ENCODE peak calls at places on chromosomes 5 and 9, in nine cellular contexts. Q is GM23248, G is mammary epithelial cell, B is mesendoderm, Y is HCT116, W is PC-3, Z is endodermal cell, X is fibroblast of lung, K is neural progenitor cell. N is an unnamed sample.

GRCh38 chr5:8633706-8634105 is 764.8 kb downstream of the MTRR start:
- DNase-seq in Q (peak), X (peak), K (no peak), W (peak), G (peak), Y (no peak), B (peak), Z (no peak), N (no peak)

GRCh38 chr5:172542651-172543131 is 88.4 kb upstream of the SH3PXD2B start:
- DNase-seq in G (no peak), X (no peak), B (no peak), Q (no peak), W (no peak), Z (peak), Y (no peak), K (no peak), N (no peak)

GRCh38 chr9:588952-589351 is 252.5 kb upstream of the DMRT1 start:
- DNase-seq in B (no peak), X (no peak), G (no peak), Z (no peak), K (no peak), W (no peak), Q (no peak), Y (no peak), N (no peak)

GRCh38 chr5:140351609-140352334 is 5.4 kb upstream of the HBEGF start:
- DNase-seq in Z (peak), G (peak), B (peak), Y (peak), W (peak), K (peak), X (peak), Q (peak), N (peak)

GRCh38 chr9:98158071-98158791 is 34.2 kb downstream of the CORO2A start:
- DNase-seq in Y (no peak), Z (no peak), W (peak), B (no peak), G (no peak), X (no peak), Q (no peak), K (no peak), N (peak)

GRCh38 chr9:90124961-90125360 is 517.7 kb downstream of the DIRAS2 start:
- DNase-seq in X (no peak), G (no peak), W (no peak), Z (no peak), Y (no peak), B (peak), K (no peak), Q (peak), N (no peak)

GRCh38 chr9:105296889-105297288 is 52.4 kb downstream of the SLC44A1 start:
- DNase-seq in B (peak), K (peak), X (peak), Q (peak), Y (peak), W (peak), G (peak), Z (no peak), N (peak)

GRCh38 chr5:115977988-115978387 is 15.7 kb downstream of the LVRN start:
- DNase-seq in Y (no peak), Z (no peak), K (no peak), B (no peak), W (peak), Q (peak), G (peak), X (peak), N (no peak)

GRCh38 chr9:26502311-26502710 is 390.3 kb downstream of the CAAP1 start:
- DNase-seq in Z (peak), Y (no peak), K (peak), W (peak), B (peak), Q (no peak), X (no peak), G (no peak), N (no peak)

GRCh38 chr5:174844971-174845370 is 120.6 kb downstream of the MSX2 start:
- DNase-seq in Y (no peak), Z (no peak), K (no peak), B (no peak), W (no peak), G (no peak), X (peak), Q (no peak), N (no peak)

DNA sequence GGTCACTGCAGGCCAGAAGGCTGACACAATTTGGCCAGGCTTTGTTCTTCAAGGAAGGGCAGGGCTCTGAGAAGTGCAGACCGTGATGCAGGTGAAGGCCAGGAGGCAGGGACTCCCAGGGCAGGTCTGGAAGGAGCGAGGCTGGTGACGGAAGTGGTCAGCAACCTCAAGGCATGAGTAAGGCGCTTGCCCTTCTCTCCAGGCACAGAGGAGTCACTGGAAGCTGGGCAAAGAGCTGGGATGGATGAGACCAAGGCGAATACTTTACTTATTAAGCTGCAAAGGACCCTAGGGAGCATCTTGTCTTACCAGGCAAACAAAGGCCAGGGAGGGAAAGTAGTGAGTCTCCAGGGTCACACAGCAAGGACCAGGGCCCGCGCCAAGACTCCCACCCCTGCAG is 18.6 kb downstream of the IRF1 start:
- DNase-seq in Z (no peak), Y (no peak), G (no peak), K (no peak), Q (no peak), B (no peak), X (peak), W (no peak), N (no peak)
- H3K9ac ChIP-seq in Z (no peak), Y (no peak), G (no peak), K (no peak), Q (no peak), B (no peak), X (no peak), W (no peak), N (no peak)

GRCh38 chr9:124514874-124515273 is 7.7 kb upstream of the NR5A1 start:
- DNase-seq in Y (no peak), Q (no peak), G (no peak), B (no peak), W (no peak), X (no peak), Z (no peak), K (no peak), N (no peak)

GRCh38 chr9:124520206-124520596 is 13.0 kb upstream of the NR5A1 start:
- DNase-seq in Y (no peak), K (no peak), B (no peak), X (no peak), W (no peak), Z (no peak), G (no peak), Q (no peak), N (peak)

GRCh38 chr9:124514125-124514524 is 6.9 kb upstream of the NR5A1 start:
- DNase-seq in B (no peak), Y (no peak), G (no peak), Q (no peak), Z (no peak), W (no peak), K (no peak), X (no peak), N (no peak)

GRCh38 chr9:124518116-124518515 is 10.9 kb upstream of the NR5A1 start:
- DNase-seq in B (no peak), K (no peak), Y (no peak), W (no peak), Q (no peak), X (no peak), G (no peak), Z (no peak), N (no peak)

DNA sequence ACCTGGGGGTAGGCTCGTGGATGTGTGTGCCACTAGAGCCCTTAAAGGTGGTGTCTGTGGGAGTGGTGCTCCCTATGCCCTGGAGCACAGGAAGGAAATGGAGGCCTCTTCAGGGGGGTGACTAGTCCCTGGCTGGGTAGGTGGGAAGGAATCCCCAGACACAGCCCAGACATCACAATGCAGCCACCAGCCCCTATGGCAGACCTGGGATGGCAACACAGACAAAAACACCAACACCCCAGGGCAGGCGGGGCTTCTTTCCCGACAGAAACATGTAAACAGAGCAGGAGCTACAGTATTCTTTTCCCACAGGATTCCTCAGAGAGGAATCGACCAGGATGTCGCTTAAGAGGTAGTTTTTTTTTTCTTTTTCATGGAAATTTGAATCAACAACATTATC is 10.4 kb upstream of the NR5A1 start:
- DNase-seq in Y (no peak), B (peak), Z (no peak), X (no peak), G (no peak), Q (no peak), K (no peak), W (no peak), N (no peak)
- H3K9ac ChIP-seq in Y (no peak), B (no peak), Z (no peak), X (no peak), G (no peak), Q (no peak), K (no peak), W (no peak), N (no peak)

GRCh38 chr5:128536861-128537305 is 1.2 kb downstream of the FBN2 start:
- DNase-seq in W (no peak), Q (peak), G (no peak), B (peak), X (peak), Z (peak), Y (no peak), K (peak), N (no peak)
- H3K9ac ChIP-seq in W (peak), Q (peak), G (peak), B (peak), X (peak), Z (peak), Y (no peak), K (peak), N (no peak)

DNA sequence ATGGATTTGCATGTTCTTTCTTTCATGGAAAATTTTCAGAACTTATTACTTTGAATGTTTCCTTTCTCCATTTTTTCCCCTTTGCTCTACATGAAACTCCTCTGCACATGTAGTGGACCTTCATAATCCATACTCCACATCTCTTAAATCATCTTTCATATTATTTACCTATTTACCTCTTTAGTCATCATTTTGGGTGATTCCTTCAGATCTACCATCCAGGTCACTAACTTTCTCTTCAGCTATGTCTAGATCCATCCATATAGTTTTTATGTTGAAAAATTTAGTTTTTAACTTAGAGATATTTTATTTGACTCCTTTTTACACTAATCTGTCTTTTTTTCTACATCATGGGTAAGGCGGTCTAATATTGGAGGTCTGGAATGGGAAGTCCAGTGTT is 586.6 kb downstream of the NR2F1-AS1 start:
- DNase-seq in G (no peak), Y (no peak), B (no peak), K (no peak), X (no peak), Q (no peak), W (no peak), Z (no peak), N (no peak)
- H3K9ac ChIP-seq in G (no peak), Y (no peak), B (no peak), K (no peak), X (no peak), Q (no peak), W (no peak), Z (no peak), N (no peak)

DNA sequence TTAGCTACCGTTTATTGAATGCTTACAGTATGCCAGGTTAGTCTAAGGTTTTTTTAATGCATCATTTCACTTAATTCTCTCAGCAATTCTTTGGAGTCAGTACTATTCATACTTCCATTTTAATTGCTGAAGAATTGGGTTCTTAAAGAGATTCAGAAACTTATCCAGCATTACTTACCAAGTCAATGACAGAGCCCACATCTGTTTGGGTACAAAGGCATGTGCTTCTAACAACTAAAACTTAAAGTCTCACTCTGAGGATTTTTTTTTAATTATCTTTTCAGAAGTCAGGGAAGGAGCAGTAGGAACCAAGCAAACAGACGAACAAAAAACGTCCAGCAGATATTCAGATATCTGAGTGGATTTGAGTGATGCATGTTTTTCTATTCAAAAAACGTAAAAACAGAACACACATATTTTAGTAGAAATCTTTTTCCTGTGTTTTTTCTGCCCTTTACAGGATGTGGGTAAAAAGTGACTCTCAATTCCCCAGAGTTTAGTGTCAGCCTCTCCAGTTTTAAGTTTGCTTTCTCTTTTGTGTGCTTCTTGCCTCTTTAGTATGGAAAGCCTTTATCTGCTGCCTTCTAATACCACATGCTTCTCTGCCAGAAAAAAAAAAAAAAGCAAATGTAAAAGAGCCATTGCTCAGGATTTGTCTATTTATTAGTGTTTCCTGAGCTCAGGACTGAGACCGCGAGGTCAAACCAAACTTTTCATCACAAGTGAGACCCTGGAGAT is 118.0 kb downstream of the PRKACG start:
- DNase-seq in X (no peak), Z (no peak), K (no peak), B (no peak), Q (no peak), G (no peak), Y (no peak), W (no peak), N (no peak)
- H3K9ac ChIP-seq in X (no peak), Z (no peak), K (no peak), B (no peak), Q (no peak), G (no peak), Y (no peak), W (no peak), N (no peak)

DNA sequence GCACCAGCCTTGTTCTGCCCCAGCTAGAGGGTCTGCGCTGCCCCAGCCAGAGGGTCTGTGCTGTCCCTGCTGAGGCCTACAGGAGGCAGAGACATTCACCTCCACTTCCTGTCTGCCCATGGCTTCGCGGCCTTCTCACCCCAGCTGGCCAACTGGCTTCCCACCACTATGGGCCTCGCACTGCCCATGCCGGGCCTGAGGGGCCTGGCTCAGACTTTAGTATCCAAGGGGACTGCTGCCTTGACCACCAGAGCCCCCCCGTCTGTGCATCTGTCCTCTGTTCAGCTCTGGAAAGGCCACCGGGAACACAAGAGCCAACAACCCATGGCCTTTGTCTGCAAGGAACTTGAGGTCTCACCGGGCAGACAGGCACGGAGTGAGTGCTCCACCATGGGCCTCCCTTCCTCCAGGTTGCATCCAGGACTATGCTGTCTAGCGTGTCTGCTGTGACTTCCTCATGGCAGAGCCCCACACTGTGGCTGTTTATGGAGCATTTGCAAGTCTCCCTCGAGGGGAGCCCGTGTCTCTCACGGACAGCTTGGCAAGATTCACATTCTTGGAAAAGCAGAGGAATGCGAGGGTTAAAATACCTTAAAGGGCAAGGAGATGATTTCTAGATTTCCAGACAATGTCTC is 1.7 kb downstream of the DCANP1 start:
- DNase-seq in Y (no peak), G (no peak), Z (peak), Q (no peak), K (no peak), B (no peak), W (no peak), X (no peak), N (no peak)
- H3K9ac ChIP-seq in Y (no peak), G (no peak), Z (no peak), Q (no peak), K (no peak), B (no peak), W (no peak), X (no peak), N (no peak)

DNA sequence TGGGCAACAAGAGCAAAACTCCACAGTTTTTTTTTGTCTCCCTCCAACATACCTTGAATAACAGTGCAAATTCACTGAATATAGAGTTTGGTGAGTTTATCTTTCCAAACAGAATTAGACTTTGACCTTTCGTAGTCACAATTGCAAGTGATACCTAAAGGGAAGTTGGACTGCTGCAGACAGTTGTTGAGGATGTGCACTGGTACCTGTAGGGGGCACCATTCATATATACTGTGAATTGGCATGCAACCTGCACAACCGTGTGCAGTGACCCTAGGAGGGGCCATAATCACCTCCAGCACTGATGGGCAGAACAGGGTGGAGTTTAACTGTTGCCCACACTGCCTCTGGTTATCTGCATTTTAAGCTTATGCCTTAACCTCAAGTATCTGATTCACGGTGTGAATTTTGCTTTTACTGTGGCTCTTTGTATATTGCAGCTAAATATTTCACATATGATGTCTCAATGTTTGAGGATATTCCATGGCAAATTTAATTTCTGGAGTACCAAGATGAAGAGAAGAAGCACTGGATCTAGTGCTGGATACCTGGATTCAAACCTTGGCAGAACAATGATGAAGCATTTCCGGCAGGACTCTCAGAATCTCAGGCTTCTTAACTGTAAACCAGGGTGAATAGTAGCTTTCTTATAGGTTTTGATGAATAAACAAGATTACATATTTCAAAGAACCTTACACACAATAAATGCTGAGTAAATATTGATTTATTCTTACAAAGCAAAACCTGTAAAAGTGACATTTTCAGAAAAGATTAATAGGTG is 144.4 kb downstream of the ACTBL2 start:
- DNase-seq in G (peak), Q (peak), Y (peak), Z (peak), W (peak), B (peak), X (peak), K (peak), N (peak)
- H3K9ac ChIP-seq in G (no peak), Q (no peak), Y (no peak), Z (no peak), W (no peak), B (no peak), X (no peak), K (no peak), N (no peak)

DNA sequence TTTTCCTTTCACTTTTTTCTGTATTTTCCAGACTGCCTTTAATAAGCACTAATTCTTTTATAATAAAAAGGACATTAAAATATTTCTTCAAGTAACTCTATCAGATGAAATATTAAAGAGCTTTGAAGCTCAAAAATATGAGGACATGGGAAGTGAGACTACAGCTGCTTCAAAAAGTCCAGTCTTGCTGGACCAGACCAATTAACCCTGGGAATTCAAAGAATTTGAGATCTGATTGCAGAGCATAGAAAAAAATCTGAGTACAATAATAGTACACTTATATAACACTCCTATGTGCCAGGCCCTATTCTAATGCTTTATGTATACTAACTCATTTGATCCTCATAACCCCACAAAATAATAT is 9.8 kb downstream of the TMEM245 start:
- DNase-seq in B (no peak), W (no peak), Q (no peak), X (peak), G (no peak), Y (no peak), K (peak), Z (no peak), N (peak)
- H3K9ac ChIP-seq in B (no peak), W (peak), Q (peak), X (no peak), G (peak), Y (peak), K (no peak), Z (no peak), N (no peak)

GRCh38 chr9:94656976-94657375 is 17.7 kb upstream of the FBP1 start:
- DNase-seq in B (no peak), G (no peak), Z (no peak), W (no peak), K (peak), Q (no peak), X (no peak), Y (no peak), N (no peak)
- H3K9ac ChIP-seq in B (no peak), G (no peak), Z (no peak), W (no peak), K (no peak), Q (no peak), X (no peak), Y (no peak), N (no peak)